ENCODE peak calls at places on chromosomes 2 and 18, in five cellular contexts. E is T-helper 17 cell; M is activated CD4-positive, alpha-beta T cell treated with anti-CD3 and anti-CD28 coated beads, Interleukin-2, amount 50 U/mL, for 1 hour; A is activated CD4-positive, CD25-positive, alpha-beta regulatory T cell treated with anti-CD3 and anti-CD28 coated beads, Interleukin-2, amount 50 U/mL, for 72 hours; F is MM.1S. C is an unnamed sample.

GRCh38 chr2:43393918-43394317 is 167.5 kb upstream of the ZFP36L2 start:
- DNase-seq in E (no peak), M (no peak), A (no peak), F (no peak), C (no peak)

GRCh38 chr2:58845011-58845410 is 603.9 kb upstream of the FANCL start:
- DNase-seq in E (no peak), M (no peak), A (no peak), F (no peak), C (no peak)

GRCh38 chr2:4914551-4914950 is 777.6 kb upstream of the SOX11 start:
- DNase-seq in E (no peak), M (no peak), A (no peak), F (no peak), C (no peak)

GRCh38 chr2:15472133-15472532 is 89.0 kb downstream of the NBAS start:
- DNase-seq in E (no peak), M (no peak), A (no peak), F (no peak), C (no peak)

GRCh38 chr18:36655894-36656293 is 172.9 kb downstream of the TPGS2 start:
- DNase-seq in E (no peak), M (no peak), A (no peak), F (no peak), C (no peak)

GRCh38 chr18:55586841-55587240 is 1.2 kb downstream of the TCF4 start:
- DNase-seq in E (no peak), M (no peak), A (no peak), F (no peak), C (no peak)

GRCh38 chr2:101763496-101764333 is 66.2 kb downstream of the MAP4K4 start:
- DNase-seq in E (no peak), M (no peak), A (no peak), F (no peak), C (no peak)

GRCh38 chr18:45059695-45060094 is 379.0 kb downstream of the SETBP1 start:
- DNase-seq in E (no peak), M (no peak), A (no peak), F (no peak), C (no peak)

GRCh38 chr2:101327863-101328394 is 19.4 kb upstream of the RNF149 start:
- DNase-seq in E (no peak), M (no peak), A (no peak), F (no peak), C (peak)

GRCh38 chr2:42706836-42707235 is 57.1 kb downstream of the OXER1 start:
- DNase-seq in E (no peak), M (no peak), A (no peak), F (no peak), C (no peak)

GRCh38 chr2:69830045-69830905 is 815 bp downstream of the GMCL1 start:
- DNase-seq in E (peak), M (peak), A (peak), F (peak), C (peak)

GRCh38 chr2:181673178-181673577 is 7.1 kb downstream of the NEUROD1 start:
- DNase-seq in E (no peak), M (no peak), A (no peak), F (no peak), C (no peak)

GRCh38 chr2:182360012-182360662 is 66.7 kb downstream of the PDE1A start:
- DNase-seq in E (no peak), M (no peak), A (no peak), F (no peak), C (peak)

GRCh38 chr2:174874081-174874480 is 109.8 kb upstream of the CHRNA1 start:
- DNase-seq in E (no peak), M (no peak), A (no peak), F (no peak), C (no peak)

GRCh38 chr2:11503354-11503927 is 30.4 kb upstream of the GREB1 start:
- DNase-seq in E (no peak), M (no peak), A (no peak), F (no peak), C (no peak)

GRCh38 chr18:10343778-10344177 is 110.7 kb upstream of the APCDD1 start:
- DNase-seq in E (no peak), M (no peak), A (no peak), F (no peak), C (no peak)

GRCh38 chr18:24987271-24987932 is 364.6 kb downstream of the ZNF521 start:
- DNase-seq in E (no peak), M (no peak), A (no peak), F (no peak), C (no peak)

GRCh38 chr2:25042321-25043240 is 705 bp downstream of the EFR3B start:
- DNase-seq in E (no peak), M (peak), A (peak), F (peak), C (no peak)

GRCh38 chr2:237977380-237977779 is 10.6 kb downstream of the UBE2F start:
- DNase-seq in E (no peak), M (no peak), A (no peak), F (no peak), C (no peak)

GRCh38 chr2:10951558-10952414 is 40.1 kb downstream of the KCNF1 start:
- DNase-seq in E (no peak), M (no peak), A (no peak), F (no peak), C (no peak)

GRCh38 chr2:241636182-241636982 is 576 bp downstream of the THAP4 start:
- DNase-seq in E (no peak), M (peak), A (peak), F (peak), C (no peak)

GRCh38 chr2:239155806-239156480 is 244.9 kb downstream of the HDAC4 start:
- DNase-seq in E (no peak), M (no peak), A (peak), F (no peak), C (peak)

GRCh38 chr2:43326116-43326825 is 99.9 kb upstream of the ZFP36L2 start:
- DNase-seq in E (no peak), M (no peak), A (no peak), F (no peak), C (no peak)

GRCh38 chr2:229425573-229425972 is 154.5 kb upstream of the PID1 start:
- DNase-seq in E (no peak), M (no peak), A (no peak), F (no peak), C (no peak)

GRCh38 chr2:235556901-235557300 is 63.1 kb downstream of the AGAP1 start:
- DNase-seq in E (no peak), M (no peak), A (no peak), F (no peak), C (no peak)

GRCh38 chr2:168402531-168402930 is 53.5 kb upstream of the CERS6 start:
- DNase-seq in E (no peak), M (no peak), A (no peak), F (no peak), C (no peak)

GRCh38 chr2:237978058-237978712 is 11.4 kb downstream of the UBE2F start:
- DNase-seq in E (no peak), M (no peak), A (no peak), F (no peak), C (no peak)

GRCh38 chr2:240500561-240501423 is 57.0 kb downstream of the ANKMY1 start:
- DNase-seq in E (no peak), M (no peak), A (no peak), F (no peak), C (no peak)

GRCh38 chr2:36562973-36563532 is 34.9 kb downstream of the FEZ2 start:
- DNase-seq in E (no peak), M (no peak), A (no peak), F (peak), C (no peak)

GRCh38 chr18:61606068-61606660 is 272.9 kb downstream of the CDH20 start:
- DNase-seq in E (no peak), M (no peak), A (no peak), F (no peak), C (no peak)

GRCh38 chr2:10914272-10914693 is 2.5 kb downstream of the KCNF1 start:
- DNase-seq in E (no peak), M (no peak), A (no peak), F (no peak), C (peak)

GRCh38 chr2:3288455-3289163 is 89.0 kb downstream of the EIPR1 start:
- DNase-seq in E (no peak), M (no peak), A (no peak), F (no peak), C (peak)

GRCh38 chr2:130727286-130727924 is 1.5 kb upstream of the GPR148 start:
- DNase-seq in E (peak), M (peak), A (peak), F (peak), C (peak)

GRCh38 chr2:221124542-221125235 is 447.4 kb downstream of the EPHA4 start:
- DNase-seq in E (no peak), M (no peak), A (no peak), F (no peak), C (no peak)

GRCh38 chr2:130819915-130820861 is 16.5 kb upstream of the ARHGEF4 start:
- DNase-seq in E (no peak), M (no peak), A (no peak), F (no peak), C (no peak)

GRCh38 chr18:56402872-56403516 is 235.4 kb downstream of the TXNL1 start:
- DNase-seq in E (no peak), M (no peak), A (no peak), F (no peak), C (no peak)

GRCh38 chr2:237201461-237202287 is 116.0 kb downstream of the COPS8 start:
- DNase-seq in E (no peak), M (no peak), A (peak), F (no peak), C (no peak)

GRCh38 chr2:146004470-146004869 is 1484.6 kb upstream of the ZEB2 start:
- DNase-seq in E (no peak), M (no peak), A (no peak), F (no peak), C (no peak)

GRCh38 chr18:3593904-3594759 is 144.2 kb downstream of the TGIF1 start:
- DNase-seq in E (peak), M (peak), A (peak), F (peak), C (peak)

GRCh38 chr2:9648821-9649220 is 18.0 kb upstream of the YWHAQ start:
- DNase-seq in E (no peak), M (no peak), A (no peak), F (peak), C (no peak)